ENCODE peak calls at places on chromosomes 12 and 14, in six cellular contexts. D, G, M, P, H and R are unnamed samples.

GRCh38 chr14:35534884-35535793 is 1.2 kb downstream of the INSM2 start:
- DNase-seq in D (peak), G (peak), M (no peak), P (no peak), H (peak), R (peak)

GRCh38 chr12:6452245-6452731 is 446 bp downstream of the TAPBPL start:
- DNase-seq in D (no peak), G (no peak), M (no peak), P (no peak), H (no peak), R (no peak)

GRCh38 chr14:32588448-32589320 is 259.6 kb downstream of the AKAP6 start:
- DNase-seq in D (no peak), G (peak), M (no peak), P (peak), H (peak), R (no peak)

GRCh38 chr14:28577711-28578131 is 188.9 kb upstream of the FOXG1 start:
- DNase-seq in D (no peak), G (no peak), M (no peak), P (no peak), H (no peak), R (no peak)

GRCh38 chr14:56686416-56686815 is 106.8 kb downstream of the TMEM260 start:
- DNase-seq in D (no peak), G (peak), M (no peak), P (no peak), H (peak), R (no peak)

GRCh38 chr14:73100334-73100733 is 36.0 kb upstream of the PSEN1 start:
- DNase-seq in D (no peak), G (no peak), M (no peak), P (no peak), H (no peak), R (no peak)

GRCh38 chr14:63406341-63406740 is 87.6 kb upstream of the GPHB5 start:
- DNase-seq in D (peak), G (no peak), M (peak), P (no peak), H (no peak), R (no peak)

GRCh38 chr12:53714004-53714403 is 13.2 kb downstream of the CALCOCO1 start:
- DNase-seq in D (no peak), G (no peak), M (no peak), P (no peak), H (no peak), R (no peak)

GRCh38 chr12:50102186-50102585 is 1.6 kb upstream of the GPD1 start:
- DNase-seq in D (no peak), G (no peak), M (no peak), P (no peak), H (no peak), R (no peak)

GRCh38 chr14:56172571-56172971 is 54.4 kb downstream of the PELI2 start:
- DNase-seq in D (no peak), G (no peak), M (no peak), P (no peak), H (peak), R (no peak)

GRCh38 chr12:45577844-45578399 is 151.6 kb upstream of the ARID2 start:
- DNase-seq in D (no peak), G (no peak), M (no peak), P (no peak), H (no peak), R (no peak)

GRCh38 chr14:100123618-100124017 is 35.8 kb downstream of the DEGS2 start:
- DNase-seq in D (no peak), G (no peak), M (no peak), P (no peak), H (no peak), R (no peak)

GRCh38 chr14:51621654-51622053 is 30.1 kb upstream of the FRMD6 start:
- DNase-seq in D (no peak), G (no peak), M (no peak), P (no peak), H (no peak), R (no peak)

GRCh38 chr12:62915130-62915529 is 19.8 kb downstream of the PPM1H start:
- DNase-seq in D (no peak), G (no peak), M (peak), P (no peak), H (no peak), R (no peak)

GRCh38 chr12:3200032-3200617 is 122.9 kb downstream of the TSPAN9 start:
- DNase-seq in D (peak), G (peak), M (no peak), P (no peak), H (peak), R (no peak)